ENCODE peak calls at places on chromosome 22, in ten cellular contexts. R is breast epithelium, J is IMR-90, K is PC-3, E is tibial artery, Q is mammary epithelial cell, V is right lobe of liver, U is thyroid gland, F is DND-41, X is pancreas. T is an unnamed sample.

GRCh38 chr22:26826431-26826935 is 169.1 kb downstream of the MIAT start:
- DNase-seq in R (no peak), J (no peak), K (no peak), E (no peak), Q (no peak), V (no peak), U (no peak), F (no peak), X (no peak), T (no peak)

GRCh38 chr22:32850591-32851517 is 49.3 kb downstream of the TIMP3 start:
- DNase-seq in R (peak; percentile 62), J (no peak), K (no peak), E (peak; percentile 95), Q (no peak), V (peak; percentile 64), U (peak; percentile 92), F (no peak), X (no peak), T (no peak)

GRCh38 chr22:25208743-25209505 is 9.3 kb downstream of the CRYBB3 start:
- DNase-seq in R (no peak), J (no peak), K (no peak), E (no peak), Q (no peak), V (no peak), U (no peak), F (no peak), X (no peak), T (no peak)

GRCh38 chr22:28883917-28884753 is 763 bp downstream of the ZNRF3 start:
- DNase-seq in R (no peak), J (peak; percentile 44), K (peak; percentile 32), E (peak; percentile 28), Q (peak; percentile 53), V (peak; percentile 54), U (peak; percentile 55), F (peak; percentile 32), X (peak; percentile 47), T (no peak)

GRCh38 chr22:31866918-31867317 is 77.4 kb upstream of the YWHAH start:
- DNase-seq in R (no peak), J (no peak), K (no peak), E (no peak), Q (no peak), V (no peak), U (no peak), F (no peak), X (no peak), T (no peak)

GRCh38 chr22:32660292-32660691 is 141.2 kb upstream of the TIMP3 start:
- DNase-seq in R (peak; percentile 64), J (peak; percentile 70), K (peak; percentile 16), E (peak; percentile 71), Q (peak; percentile 62), V (peak; percentile 67), U (peak; percentile 74), F (peak; percentile 76), X (peak; percentile 48), T (peak; percentile 70)

GRCh38 chr22:31922593-31922992 is 21.7 kb upstream of the YWHAH start:
- DNase-seq in R (no peak), J (no peak), K (no peak), E (no peak), Q (no peak), V (no peak), U (no peak), F (no peak), X (no peak), T (no peak)

GRCh38 chr22:19325296-19325950 is 33.9 kb upstream of the CLTCL1 start:
- DNase-seq in R (no peak), J (peak; percentile 55), K (peak; percentile 38), E (no peak), Q (peak; percentile 52), V (no peak), U (no peak), F (no peak), X (no peak), T (no peak)

GRCh38 chr22:45310331-45311032 is 748 bp downstream of the FAM118A start:
- DNase-seq in R (no peak), J (no peak), K (no peak), E (no peak), Q (no peak), V (peak; percentile 45), U (peak; percentile 29), F (peak; percentile 35), X (no peak), T (no peak)

GRCh38 chr22:50293441-50294318 is 13.8 kb downstream of the PLXNB2 start:
- DNase-seq in R (peak; percentile 78), J (peak; percentile 60), K (peak; percentile 71), E (no peak), Q (peak; percentile 58), V (peak; percentile 89), U (peak; percentile 92), F (no peak), X (peak; percentile 68), T (peak; percentile 94)

GRCh38 chr22:48044484-48045060 is 1282.1 kb downstream of the TBC1D22A start:
- DNase-seq in R (no peak), J (no peak), K (no peak), E (no peak), Q (no peak), V (no peak), U (peak; percentile 8), F (peak; percentile 77), X (no peak), T (no peak)

GRCh38 chr22:28283025-28283654 is 364.1 kb upstream of the PITPNB start:
- DNase-seq in R (no peak), J (peak; percentile 52), K (no peak), E (peak; percentile 27), Q (peak; percentile 38), V (no peak), U (no peak), F (no peak), X (no peak), T (no peak)

GRCh38 chr22:49301398-49302149 is 526.1 kb downstream of the BRD1 start:
- DNase-seq in R (peak; percentile 39), J (no peak), K (no peak), E (peak; percentile 12), Q (no peak), V (peak; percentile 13), U (no peak), F (no peak), X (peak; percentile 11), T (no peak)

DNA sequence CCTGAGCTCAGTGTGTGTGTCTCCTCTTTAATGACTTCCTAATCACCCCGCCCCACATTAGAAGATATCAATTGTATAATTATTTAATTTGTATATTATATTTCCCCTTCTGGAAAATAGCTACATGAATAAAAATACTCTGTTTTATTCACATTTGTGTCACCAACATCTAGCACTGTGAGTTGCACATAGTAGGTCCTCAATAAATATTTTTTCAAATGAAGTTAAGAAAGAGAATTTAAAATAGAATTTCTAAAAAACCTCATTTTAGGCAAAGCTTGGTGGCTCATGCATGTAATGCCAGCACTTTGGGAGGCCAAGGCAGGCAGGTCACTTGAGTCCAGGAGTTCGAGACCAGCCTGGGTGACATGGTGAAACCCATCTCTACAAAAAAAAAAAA is 59.7 kb downstream of the FAM83F start:
- DNase-seq in R (no peak), J (no peak), K (no peak), E (no peak), Q (no peak), V (no peak), U (no peak), F (no peak), X (no peak), T (no peak)
- H3K4me1 ChIP-seq in R (peaks cover 7% of the 10 kb centered on the region), J (no peaks in the 10 kb centered on the region), K (peaks cover 5% of the 10 kb centered on the region), E (no peaks in the 10 kb centered on the region), Q (peaks cover 4% of the 10 kb centered on the region), V (peaks cover 4% of the 10 kb centered on the region), U (peaks cover 16% of the 10 kb centered on the region), F (peaks cover 34% of the 10 kb centered on the region), X (peaks cover 13% of the 10 kb centered on the region), T (peaks cover 3% of the 10 kb centered on the region)

GRCh38 chr22:17970205-17970708 is 54.1 kb downstream of the MICAL3 start:
- DNase-seq in R (no peak), J (peak; percentile 85), K (no peak), E (no peak), Q (no peak), V (no peak), U (no peak), F (no peak), X (no peak), T (no peak)
- H3K27ac ChIP-seq in R (no peak overlapping the region), J (peak overlapping the region; percentile 81), K (no peak overlapping the region), E (peak overlapping the region; percentile 51), Q (no peak overlapping the region), V (no peak overlapping the region), U (peak overlapping the region; percentile 83), F (no peak overlapping the region), X (no peak overlapping the region), T (no peak overlapping the region)

DNA sequence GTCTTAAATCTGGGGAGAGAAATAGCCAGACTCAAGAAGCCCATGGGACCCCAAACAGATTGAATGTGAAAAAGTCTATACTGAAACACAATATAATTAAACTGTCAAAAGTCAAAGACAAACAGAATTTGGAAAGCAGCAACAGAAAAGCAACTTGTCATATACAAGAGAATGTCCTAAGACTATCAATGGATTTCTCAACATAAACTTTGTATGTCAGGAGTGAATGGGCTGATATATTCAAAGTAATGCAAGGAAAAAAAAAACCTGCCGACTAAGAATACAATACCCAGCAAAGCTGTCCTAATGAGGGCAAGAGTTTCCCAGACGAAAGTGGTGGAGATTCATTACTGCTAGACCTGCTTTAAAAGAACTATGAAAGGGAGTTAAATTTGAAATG is 73.2 kb downstream of the TBC1D22A start:
- DNase-seq in R (no peak), J (no peak), K (no peak), E (no peak), Q (no peak), V (no peak), U (no peak), F (no peak), X (no peak), T (no peak)
- H3K9me3 ChIP-seq in R (peaks cover 9% of the 10 kb centered on the region), J (peaks cover 5% of the 10 kb centered on the region), K (peaks cover 6% of the 10 kb centered on the region), E (peaks cover 11% of the 10 kb centered on the region), Q (no peaks in the 10 kb centered on the region), V (no peaks in the 10 kb centered on the region), U (no peaks in the 10 kb centered on the region), F (peaks cover 26% of the 10 kb centered on the region), X (no peaks in the 10 kb centered on the region), T (no peaks in the 10 kb centered on the region)

DNA sequence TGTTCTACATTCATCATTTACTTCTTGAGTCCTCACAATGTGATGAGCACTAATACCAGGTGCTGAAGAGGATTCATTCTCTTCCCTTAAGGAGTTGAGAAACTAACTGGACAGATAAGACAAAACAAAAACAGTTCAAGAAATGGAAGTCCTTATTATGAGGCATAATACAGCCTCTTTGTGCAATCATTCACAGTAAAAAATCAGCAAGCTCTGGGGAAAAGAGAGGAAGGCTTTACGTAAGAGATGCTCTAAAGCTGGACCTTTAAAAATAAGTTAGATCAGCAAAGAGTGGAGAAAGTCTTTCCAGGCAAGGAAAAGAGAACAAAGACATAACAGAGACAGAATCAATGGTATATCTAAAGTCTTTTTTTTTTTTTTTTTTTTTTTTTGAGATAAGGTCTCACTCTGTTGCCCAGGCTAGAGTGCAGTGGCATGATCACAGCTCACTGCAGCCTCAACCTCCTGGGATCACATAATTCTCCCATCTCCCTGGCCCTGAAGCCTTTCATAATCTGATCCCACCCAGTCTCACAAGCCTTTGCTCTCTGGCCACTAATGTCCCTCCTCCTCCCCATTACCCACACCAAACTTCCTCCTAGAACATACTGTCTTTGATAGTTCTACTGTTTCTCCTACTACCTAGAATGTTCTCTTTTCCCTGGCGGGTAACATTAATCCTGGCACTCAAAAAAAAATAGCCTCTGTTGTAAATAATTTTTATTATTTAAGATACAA is 40.9 kb downstream of the MRTFA start:
- DNase-seq in R (no peak), J (no peak), K (no peak), E (no peak), Q (no peak), V (no peak), U (no peak), F (no peak), X (no peak), T (no peak)
- H3K4me1 ChIP-seq in R (no peaks in the 10 kb centered on the region), J (peaks cover 7% of the 10 kb centered on the region), K (peaks cover 39% of the 10 kb centered on the region), E (no peaks in the 10 kb centered on the region), Q (peaks cover 34% of the 10 kb centered on the region), V (no peaks in the 10 kb centered on the region), U (peaks cover 47% of the 10 kb centered on the region), F (no peaks in the 10 kb centered on the region), X (peaks cover 21% of the 10 kb centered on the region), T (peaks cover 2% of the 10 kb centered on the region)

GRCh38 chr22:17907731-17908051 is 116.7 kb downstream of the MICAL3 start:
- DNase-seq in R (no peak), J (no peak), K (no peak), E (no peak), Q (no peak), V (no peak), U (no peak), F (no peak), X (no peak), T (no peak)
- H3K27ac ChIP-seq in R (no peak overlapping the region), J (no peak overlapping the region), K (no peak overlapping the region), E (no peak overlapping the region), Q (no peak overlapping the region), V (no peak overlapping the region), U (peak overlapping the region; percentile 9), F (no peak overlapping the region), X (no peak overlapping the region), T (no peak overlapping the region)